ENCODE peak calls at places on chromosomes 16 and 17, in six cellular contexts. O, M, K, V, W and N are unnamed samples.
A peak's percentile ranks its signal among the peaks of the same experiment; 100 is the strongest.

GRCh38 chr17:52938623-52939230 is 780.2 kb upstream of the CA10 start:
- DNase-seq in K (no peak), M (no peak), W (no peak), O (no peak), V (no peak), N (no peak)

GRCh38 chr17:71649986-71650385 is 470.8 kb upstream of the SOX9 start:
- DNase-seq in O (no peak), K (no peak), W (no peak), M (no peak), V (no peak), N (no peak)

GRCh38 chr17:17082878-17083277 is 40.6 kb downstream of the MPRIP start:
- DNase-seq in K (no peak), W (no peak), V (no peak), O (no peak), M (no peak), N (no peak)

GRCh38 chr17:69597898-69598692 is 183.6 kb downstream of the MAP2K6 start:
- DNase-seq in V (no peak), M (no peak), O (no peak), K (peak; percentile 22), W (no peak), N (no peak)

GRCh38 chr17:14871921-14872320 is 393.2 kb downstream of the PMP22 start:
- DNase-seq in M (peak; percentile 8), O (no peak), K (no peak), W (no peak), V (no peak), N (no peak)

GRCh38 chr16:2686912-2687507 is 4.7 kb downstream of the KCTD5 start:
- DNase-seq in O (peak; percentile 31), K (no peak), M (no peak), W (peak; percentile 45), V (peak; percentile 24), N (no peak)

GRCh38 chr17:19708431-19709175 is 7.8 kb downstream of the SLC47A2 start:
- DNase-seq in O (no peak), K (no peak), V (no peak), M (no peak), W (no peak), N (peak; percentile 14)

GRCh38 chr17:14790518-14790917 is 474.6 kb downstream of the PMP22 start:
- DNase-seq in V (no peak), W (no peak), O (no peak), K (no peak), M (no peak), N (no peak)

GRCh38 chr17:80287806-80288579 is 27.3 kb downstream of the RNF213 start:
- DNase-seq in O (no peak), M (no peak), K (no peak), V (no peak), W (no peak), N (no peak)

GRCh38 chr16:53433930-53434435 is 288 bp upstream of the RBL2 start:
- DNase-seq in V (no peak), O (no peak), W (no peak), M (peak; percentile 57), K (no peak), N (no peak)

GRCh38 chr17:57257213-57257873 is 1.0 kb downstream of the MSI2 start:
- DNase-seq in V (peak; percentile 28), K (no peak), M (no peak), O (no peak), W (no peak), N (no peak)

GRCh38 chr16:17567455-17567854 is 96.7 kb upstream of the XYLT1 start:
- DNase-seq in V (no peak), K (no peak), M (no peak), O (no peak), W (no peak), N (no peak)

GRCh38 chr16:89188064-89188441 is 12.3 kb downstream of the SLC22A31 start:
- DNase-seq in K (peak; percentile 9), V (peak; percentile 3), O (no peak), M (no peak), W (no peak), N (no peak)

GRCh38 chr16:17836868-17837602 is 366.3 kb upstream of the XYLT1 start:
- DNase-seq in O (no peak), K (no peak), V (no peak), W (no peak), M (peak; percentile 53), N (peak; percentile 71)

GRCh38 chr16:9790199-9790598 is 392.0 kb downstream of the GRIN2A start:
- DNase-seq in O (no peak), M (no peak), W (no peak), K (no peak), V (no peak), N (no peak)

GRCh38 chr17:38779965-38780752 is 19.2 kb downstream of the PIP4K2B start:
- DNase-seq in K (no peak), M (no peak), W (no peak), V (no peak), O (no peak), N (no peak)

GRCh38 chr17:69575346-69575761 is 160.9 kb downstream of the MAP2K6 start:
- DNase-seq in O (no peak), K (no peak), W (no peak), M (peak; percentile 55), V (no peak), N (no peak)

GRCh38 chr17:40364121-40364861 is at the start of gene GJD3:
- DNase-seq in V (no peak), O (no peak), K (no peak), M (no peak), W (no peak), N (peak; percentile 67)

GRCh38 chr17:29090746-29091395 is 47.9 kb downstream of the PIPOX start:
- DNase-seq in O (no peak), V (no peak), K (no peak), M (no peak), W (no peak), N (no peak)

GRCh38 chr17:58703137-58703846 is 10.9 kb downstream of the RAD51C start:
- DNase-seq in M (no peak), V (no peak), O (no peak), W (no peak), K (no peak), N (no peak)

GRCh38 chr16:70701036-70701435 is 15.2 kb upstream of the MTSS2 start:
- DNase-seq in V (no peak), W (no peak), M (no peak), O (no peak), K (no peak), N (no peak)

GRCh38 chr17:29565643-29566472 is 979 bp downstream of the ABHD15 start:
- DNase-seq in O (no peak), K (no peak), M (no peak), W (peak; percentile 59), V (peak; percentile 60), N (peak; percentile 64)

GRCh38 chr17:80840011-80840410 is 151.6 kb upstream of the CHMP6 start:
- DNase-seq in V (no peak), M (no peak), W (no peak), O (no peak), K (no peak), N (no peak)

GRCh38 chr16:2019500-2019899 is at the start of gene NPW:
- DNase-seq in K (no peak), W (no peak), V (peak; percentile 30), O (peak; percentile 41), M (no peak), N (peak; percentile 52)

GRCh38 chr16:354286-354881 is 1.9 kb upstream of the AXIN1 start:
- DNase-seq in K (no peak), W (no peak), V (no peak), O (no peak), M (no peak), N (no peak)

GRCh38 chr17:32815460-32815859 is 61.5 kb downstream of the MYO1D start:
- DNase-seq in V (no peak), O (no peak), K (no peak), W (no peak), M (no peak), N (no peak)

GRCh38 chr16:80144191-80144590 is 396.6 kb upstream of the DYNLRB2 start:
- DNase-seq in W (no peak), O (no peak), V (no peak), K (no peak), M (no peak), N (no peak)

GRCh38 chr17:57293077-57293476 is 36.8 kb downstream of the MSI2 start:
- DNase-seq in M (no peak), V (no peak), K (no peak), W (no peak), O (no peak), N (no peak)